ENCODE peak calls at places on chromosomes 4 and X, in five cellular contexts. One of them, this sample, is unnamed.

GRCh38 chr4:168610911-168611530 is 114.2 kb downstream of the PALLD start:
- DNase-seq in NCI-H146: no peak
- DNase-seq in NCI-H2029: no peak
- DNase-seq in adipocyte: no peak
- DNase-seq in HFFc6: no peak
- DNase-seq in this sample: no peak

GRCh38 chr4:14719053-14719452 is 283.2 kb upstream of the CPEB2 start:
- DNase-seq in NCI-H146: peak
- DNase-seq in NCI-H2029: no peak
- DNase-seq in adipocyte: peak
- DNase-seq in HFFc6: no peak
- DNase-seq in this sample: peak

GRCh38 chr4:15031993-15032660 is 29.8 kb downstream of the CPEB2 start:
- DNase-seq in NCI-H146: no peak
- DNase-seq in NCI-H2029: no peak
- DNase-seq in adipocyte: peak
- DNase-seq in HFFc6: peak
- DNase-seq in this sample: no peak

GRCh38 chr4:3401436-3402171 is 40.2 kb upstream of the HGFAC start:
- DNase-seq in NCI-H146: no peak
- DNase-seq in NCI-H2029: no peak
- DNase-seq in adipocyte: no peak
- DNase-seq in HFFc6: peak
- DNase-seq in this sample: peak

GRCh38 chrX:11757397-11757728 is 674 bp upstream of the MSL3 start:
- DNase-seq in NCI-H146: no peak
- DNase-seq in NCI-H2029: no peak
- DNase-seq in adipocyte: no peak
- DNase-seq in HFFc6: no peak
- DNase-seq in this sample: no peak

GRCh38 chr4:83217721-83218522 is 66.7 kb downstream of the COQ2 start:
- DNase-seq in NCI-H146: no peak
- DNase-seq in NCI-H2029: peak
- DNase-seq in adipocyte: no peak
- DNase-seq in HFFc6: no peak
- DNase-seq in this sample: no peak

GRCh38 chr4:170990989-170991589 is 822.1 kb upstream of the GALNTL6 start:
- DNase-seq in NCI-H146: peak
- DNase-seq in NCI-H2029: no peak
- DNase-seq in adipocyte: peak
- DNase-seq in HFFc6: no peak
- DNase-seq in this sample: peak

GRCh38 chrX:151081016-151081415 is 95.4 kb upstream of the GPR50 start:
- DNase-seq in NCI-H146: no peak
- DNase-seq in NCI-H2029: no peak
- DNase-seq in adipocyte: no peak
- DNase-seq in HFFc6: no peak
- DNase-seq in this sample: no peak

GRCh38 chr4:136484996-136485395 is 1047.3 kb downstream of the PCDH18 start:
- DNase-seq in NCI-H146: no peak
- DNase-seq in NCI-H2029: peak
- DNase-seq in adipocyte: peak
- DNase-seq in HFFc6: no peak
- DNase-seq in this sample: peak